ENCODE peak calls at places on chromosomes 4 and X, in five cellular contexts. K, N, A, W and R are unnamed samples.

GRCh38 chrX:72146527-72146926 is 14.8 kb upstream of the RTL5 start:
- DNase-seq in K (no peak), N (no peak), A (no peak), W (no peak), R (no peak)

GRCh38 chrX:150409486-150409885 is 46.4 kb downstream of the MAMLD1 start:
- DNase-seq in K (no peak), N (no peak), A (no peak), W (no peak), R (no peak)

GRCh38 chrX:153200462-153200861 is 21.4 kb downstream of the MAGEA1 start:
- DNase-seq in K (no peak), N (no peak), A (no peak), W (no peak), R (no peak)

GRCh38 chr4:183788308-183788707 is 116.8 kb upstream of the STOX2 start:
- DNase-seq in K (no peak), N (no peak), A (no peak), W (no peak), R (no peak)

GRCh38 chr4:15202481-15202880 is 200.2 kb downstream of the CPEB2 start:
- DNase-seq in K (peak), N (no peak), A (no peak), W (no peak), R (no peak)

GRCh38 chrX:48972214-48973164 is 845 bp upstream of the KCND1 start:
- DNase-seq in K (peak), N (peak), A (peak), W (peak), R (peak)

GRCh38 chrX:73977542-73978169 is 326.3 kb upstream of the ZCCHC13 start:
- DNase-seq in K (no peak), N (no peak), A (no peak), W (peak), R (no peak)

GRCh38 chrX:12138366-12139313 is at the start of gene FRMPD4:
- DNase-seq in K (no peak), N (peak), A (no peak), W (peak), R (peak)

GRCh38 chr4:111494471-111494870 is 650.8 kb upstream of the FAM241A start:
- DNase-seq in K (peak), N (no peak), A (no peak), W (no peak), R (no peak)

GRCh38 chrX:70479197-70479969 is 34.7 kb downstream of the DLG3 start:
- DNase-seq in K (peak), N (peak), A (no peak), W (no peak), R (no peak)

GRCh38 chr4:1009647-1010521 is 1.5 kb upstream of the FGFRL1 start:
- DNase-seq in K (peak), N (peak), A (no peak), W (peak), R (peak)

GRCh38 chr4:55411621-55412020 is 15.9 kb downstream of the TMEM165 start:
- DNase-seq in K (peak), N (peak), A (no peak), W (no peak), R (no peak)

GRCh38 chr4:153792893-153793227 is 4.0 kb upstream of the SFRP2 start:
- DNase-seq in K (no peak), N (no peak), A (no peak), W (peak), R (no peak)

GRCh38 chr4:153789741-153790651 is 1.1 kb upstream of the SFRP2 start:
- DNase-seq in K (peak), N (no peak), A (no peak), W (peak), R (peak)

GRCh38 chr4:153790962-153791551 is 2.2 kb upstream of the SFRP2 start:
- DNase-seq in K (peak), N (no peak), A (no peak), W (peak), R (peak)

GRCh38 chr4:153794001-153794400 is 5.1 kb upstream of the SFRP2 start:
- DNase-seq in K (no peak), N (peak), A (no peak), W (no peak), R (no peak)

DNA sequence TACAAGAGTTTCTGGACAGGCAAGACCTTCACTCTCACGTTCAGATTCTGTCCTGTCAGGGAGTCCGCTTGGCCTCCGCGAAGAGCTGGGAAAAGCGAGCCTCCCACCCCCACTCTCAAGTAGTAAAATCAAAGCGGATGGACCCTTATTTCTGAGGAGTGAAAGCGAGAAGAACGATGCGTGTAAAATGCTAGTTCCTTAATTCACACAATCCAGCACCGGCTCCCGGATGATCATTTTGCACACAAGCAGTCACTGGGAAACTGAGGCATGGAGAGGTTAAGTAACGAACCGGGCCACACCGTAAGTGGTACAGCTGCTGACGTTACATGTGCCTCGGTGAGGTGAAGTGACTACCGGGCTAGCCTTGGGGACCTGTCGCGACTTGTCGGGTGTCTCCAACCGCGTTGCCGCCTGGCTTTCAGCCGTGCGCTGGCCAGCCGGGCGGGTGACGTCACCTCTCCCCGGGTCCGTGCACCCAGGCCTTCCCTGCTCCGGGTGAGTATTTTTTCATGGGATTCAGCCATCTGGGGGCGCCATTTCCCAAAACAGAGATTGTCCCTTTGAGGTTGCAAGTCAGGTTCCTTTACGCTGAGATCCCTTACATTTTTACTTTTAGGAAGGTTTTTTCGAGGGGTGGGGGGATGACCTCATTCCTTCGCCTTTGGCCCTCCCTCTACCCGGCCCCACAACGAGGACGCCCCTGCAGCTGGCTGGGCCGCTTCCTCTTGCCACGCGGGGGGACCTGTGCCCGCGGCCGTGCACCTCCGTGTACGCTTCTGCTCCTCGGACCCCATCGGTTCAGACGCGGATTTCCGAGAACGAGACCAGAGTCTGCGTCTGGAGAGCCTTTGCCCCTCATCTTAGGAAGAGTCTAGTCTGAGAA is 3.4 kb upstream of the SFRP2 start:
- DNase-seq in K (peak), N (no peak), A (no peak), W (peak), R (peak)
- H2AFZ ChIP-seq in K (peak), N (no peak), A (no peak), W (peak), R (no peak)

DNA sequence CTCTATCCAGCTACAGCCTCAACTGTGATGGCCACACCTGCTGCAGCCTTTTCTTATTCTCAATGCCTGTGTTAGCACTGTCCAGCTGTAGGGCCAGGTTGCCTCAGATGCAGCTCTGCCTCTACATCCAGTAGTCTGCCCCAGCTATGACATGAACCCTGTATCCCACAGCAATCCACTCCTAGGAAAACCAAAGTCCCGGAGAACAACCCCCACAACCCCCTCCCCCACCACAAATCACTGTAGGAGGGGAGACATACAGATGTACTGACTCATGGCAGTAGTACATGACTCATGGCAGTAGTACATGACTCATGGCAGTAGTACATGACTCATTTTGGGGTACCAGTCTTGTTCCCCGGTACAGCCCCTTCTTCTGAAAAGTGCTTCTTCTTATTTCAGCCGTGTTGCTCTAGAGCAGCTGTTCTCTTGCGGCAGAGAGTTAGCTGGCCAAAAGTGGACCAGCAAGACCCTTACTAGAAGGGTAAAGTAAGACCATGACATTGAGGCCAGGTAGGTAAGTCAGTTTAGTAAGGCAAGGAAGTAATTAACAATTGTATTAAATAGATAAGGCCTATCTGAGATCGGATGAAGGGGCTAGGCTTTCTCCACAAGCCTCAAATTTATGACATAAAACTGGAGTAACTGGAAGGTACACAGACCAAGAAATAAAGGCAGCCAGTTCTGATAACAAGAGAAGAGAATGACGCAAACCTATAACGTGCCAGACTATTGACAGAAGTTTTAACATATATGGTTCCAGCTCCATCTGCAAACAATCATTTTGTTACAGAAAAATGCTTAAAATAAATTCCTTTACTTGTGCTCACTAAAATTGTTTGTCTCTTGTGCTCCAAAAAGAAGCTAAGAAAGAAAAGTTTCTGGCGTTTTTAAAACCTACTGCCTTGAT is 221.4 kb downstream of the TACR3 start:
- DNase-seq in K (peak), N (peak), A (no peak), W (no peak), R (no peak)
- TF ChIP-seq EZH2phosphoT487 in K (no peak), N (no peak), A (no peak), W (no peak), R (no peak)

DNA sequence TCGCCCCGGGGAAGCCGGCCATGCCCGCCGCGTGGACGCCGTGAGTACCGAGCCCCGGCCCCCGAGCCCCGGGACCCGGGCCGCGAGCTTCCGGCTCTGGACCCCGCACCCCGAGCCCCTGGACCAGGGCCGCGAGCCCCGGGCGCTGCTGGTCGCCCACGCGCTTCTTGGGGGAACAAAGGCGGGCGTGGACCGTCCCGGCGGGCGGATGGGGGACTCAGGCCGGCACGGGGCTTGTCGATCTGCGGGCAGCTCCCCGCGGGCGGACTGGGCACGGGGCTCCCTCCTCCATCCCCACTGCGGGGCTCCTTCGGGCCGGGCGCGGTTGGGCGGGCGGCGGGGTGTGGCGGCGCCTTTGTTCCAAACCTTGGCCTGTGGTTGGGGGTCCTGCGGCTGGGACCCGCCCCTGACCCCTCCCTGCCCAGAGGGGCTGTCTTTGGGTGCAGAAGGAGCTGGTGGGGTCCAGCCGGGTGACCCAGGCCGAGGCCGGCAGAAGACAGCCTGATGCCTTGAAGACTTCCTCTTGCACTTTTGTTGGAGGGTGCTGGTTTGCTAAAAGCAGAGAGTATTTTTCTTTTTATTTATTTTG is 25.2 kb upstream of the ADD1 start:
- DNase-seq in K (peak), N (no peak), A (no peak), W (peak), R (peak)
- H3K9ac ChIP-seq in K (peak), N (peak), A (peak), W (peak), R (peak)

GRCh38 chr4:121728798-121729226 is 32.0 kb upstream of the ANXA5 start:
- DNase-seq in K (peak), N (peak), A (no peak), W (no peak), R (no peak)

GRCh38 chr4:121733942-121734341 is 31.0 kb downstream of the SMIM43 start:
- DNase-seq in K (no peak), N (no peak), A (no peak), W (no peak), R (no peak)

GRCh38 chr4:121724671-121725070 is 27.9 kb upstream of the ANXA5 start:
- DNase-seq in K (no peak), N (no peak), A (no peak), W (no peak), R (no peak)

GRCh38 chr4:121726642-121727268 is 30.0 kb upstream of the ANXA5 start:
- DNase-seq in K (peak), N (peak), A (peak), W (peak), R (peak)

DNA sequence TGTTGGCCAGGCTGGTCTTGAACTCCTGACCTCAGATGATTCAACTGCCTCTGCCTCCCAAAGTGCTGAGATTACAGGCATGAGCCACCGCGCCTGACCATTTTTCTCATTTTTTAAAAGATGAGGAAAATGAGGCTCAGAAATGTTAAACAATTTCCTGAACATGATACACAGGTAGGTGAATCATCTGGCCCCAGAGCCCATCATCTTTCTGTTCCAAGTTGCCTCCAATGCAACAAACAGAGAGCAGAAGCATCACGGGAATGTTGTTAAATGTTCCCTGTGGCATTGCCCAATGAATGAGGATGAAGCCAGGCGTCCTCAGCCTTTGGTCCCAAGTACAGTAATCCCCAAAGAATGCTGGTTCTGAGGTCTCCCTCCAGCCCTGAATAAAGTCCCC is 31.3 kb upstream of the ANXA5 start:
- DNase-seq in K (peak), N (peak), A (no peak), W (no peak), R (no peak)
- H2AFZ ChIP-seq in K (no peak), N (no peak), A (peak), W (no peak), R (peak)

GRCh38 chr4:113012122-113012725 is 37.2 kb upstream of the ANK2 start:
- DNase-seq in K (no peak), N (no peak), A (no peak), W (no peak), R (peak)

GRCh38 chr4:113004655-113005054 is 44.8 kb upstream of the ANK2 start:
- DNase-seq in K (no peak), N (no peak), A (no peak), W (no peak), R (no peak)

GRCh38 chr4:113008726-113009125 is 40.7 kb upstream of the ANK2 start:
- DNase-seq in K (no peak), N (no peak), A (no peak), W (peak), R (no peak)

GRCh38 chr4:113003841-113004240 is 45.6 kb upstream of the ANK2 start:
- DNase-seq in K (peak), N (peak), A (no peak), W (no peak), R (no peak)

GRCh38 chr4:113006632-113007031 is 42.8 kb upstream of the ANK2 start:
- DNase-seq in K (no peak), N (no peak), A (no peak), W (no peak), R (no peak)
- TF ChIP-seq EZH2phosphoT487 in K (no peak), N (no peak), A (no peak), W (no peak), R (no peak)

DNA sequence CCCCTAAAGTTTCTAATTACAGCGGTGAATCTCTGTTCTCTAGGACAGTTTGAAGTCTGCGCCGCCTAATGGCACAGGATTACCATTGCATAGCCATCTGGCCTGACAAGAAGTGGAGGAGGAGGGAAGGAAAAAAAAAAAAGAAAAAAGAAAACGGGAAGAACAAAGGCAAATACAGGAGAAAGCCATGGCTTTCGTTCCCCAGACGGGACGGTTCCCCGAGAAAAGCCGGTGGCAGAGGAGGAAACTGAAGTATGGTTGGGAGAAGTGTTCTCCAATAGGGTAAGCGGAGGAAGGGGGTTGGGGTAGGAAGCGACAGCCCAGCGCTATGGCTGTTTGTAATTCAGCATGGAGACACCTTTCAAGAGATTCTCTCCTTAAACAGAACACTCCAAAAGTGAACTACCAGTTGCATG is 80.8 kb downstream of the HMGN5 start:
- DNase-seq in K (peak), N (peak), A (no peak), W (peak), R (peak)
- H3K9ac ChIP-seq in K (peak), N (peak), A (peak), W (no peak), R (no peak)

GRCh38 chr4:138863160-138863559 is 152.4 kb upstream of the NOCT start:
- DNase-seq in K (no peak), N (no peak), A (no peak), W (no peak), R (no peak)
- H2AFZ ChIP-seq in K (no peak), N (no peak), A (no peak), W (no peak), R (no peak)